ENCODE peak calls at places on chromosomes 11 and 22, in nine cellular contexts. One of them, this sample, is unnamed.

GRCh38 chr22:45450931-45451651 is 37.6 kb downstream of the RIBC2 start:
- DNase-seq in A549: no peak
- DNase-seq in CD4-positive, alpha-beta T cell: no peak
- DNase-seq in heart left ventricle: no peak
- DNase-seq in uterus: peak; percentile 78
- DNase-seq in esophagus muscularis mucosa: no peak
- DNase-seq in RWPE2: no peak
- DNase-seq in HepG2: no peak
- DNase-seq in ovary: no peak
- DNase-seq in this sample: no peak

GRCh38 chr11:106644824-106645223 is 373.5 kb downstream of the GUCY1A2 start:
- DNase-seq in A549: no peak
- DNase-seq in CD4-positive, alpha-beta T cell: no peak
- DNase-seq in heart left ventricle: no peak
- DNase-seq in uterus: no peak
- DNase-seq in esophagus muscularis mucosa: no peak
- DNase-seq in RWPE2: no peak
- DNase-seq in HepG2: no peak
- DNase-seq in ovary: no peak
- DNase-seq in this sample: no peak

GRCh38 chr11:122367809-122368231 is 251.8 kb upstream of the BLID start:
- DNase-seq in A549: peak; percentile 36
- DNase-seq in CD4-positive, alpha-beta T cell: no peak
- DNase-seq in heart left ventricle: peak; percentile 41
- DNase-seq in uterus: peak; percentile 41
- DNase-seq in esophagus muscularis mucosa: no peak
- DNase-seq in RWPE2: peak; percentile 59
- DNase-seq in HepG2: peak; percentile 76
- DNase-seq in ovary: peak; percentile 47
- DNase-seq in this sample: peak; percentile 27

GRCh38 chr11:58286249-58286648 is 18.2 kb upstream of the OR10W1 start:
- DNase-seq in A549: peak; percentile 47
- DNase-seq in CD4-positive, alpha-beta T cell: no peak
- DNase-seq in heart left ventricle: no peak
- DNase-seq in uterus: no peak
- DNase-seq in esophagus muscularis mucosa: no peak
- DNase-seq in RWPE2: no peak
- DNase-seq in HepG2: peak; percentile 54
- DNase-seq in ovary: no peak
- DNase-seq in this sample: peak; percentile 39

GRCh38 chr11:120576606-120577005 is 65.1 kb downstream of the GRIK4 start:
- DNase-seq in A549: no peak
- DNase-seq in CD4-positive, alpha-beta T cell: no peak
- DNase-seq in heart left ventricle: no peak
- DNase-seq in uterus: no peak
- DNase-seq in esophagus muscularis mucosa: no peak
- DNase-seq in RWPE2: no peak
- DNase-seq in HepG2: no peak
- DNase-seq in ovary: no peak
- DNase-seq in this sample: no peak

GRCh38 chr11:28245131-28245530 is 136.9 kb downstream of the METTL15 start:
- DNase-seq in A549: no peak
- DNase-seq in CD4-positive, alpha-beta T cell: no peak
- DNase-seq in heart left ventricle: no peak
- DNase-seq in uterus: no peak
- DNase-seq in esophagus muscularis mucosa: no peak
- DNase-seq in RWPE2: no peak
- DNase-seq in HepG2: no peak
- DNase-seq in ovary: no peak
- DNase-seq in this sample: no peak

GRCh38 chr11:46351606-46352005 is 4.3 kb downstream of the DGKZ start:
- DNase-seq in A549: no peak
- DNase-seq in CD4-positive, alpha-beta T cell: no peak
- DNase-seq in heart left ventricle: no peak
- DNase-seq in uterus: no peak
- DNase-seq in esophagus muscularis mucosa: no peak
- DNase-seq in RWPE2: no peak
- DNase-seq in HepG2: no peak
- DNase-seq in ovary: no peak
- DNase-seq in this sample: no peak

GRCh38 chr22:37021710-37022482 is 2.4 kb downstream of the MPST start:
- DNase-seq in A549: peak; percentile 55
- DNase-seq in CD4-positive, alpha-beta T cell: peak; percentile 14
- DNase-seq in heart left ventricle: no peak
- DNase-seq in uterus: no peak
- DNase-seq in esophagus muscularis mucosa: no peak
- DNase-seq in RWPE2: no peak
- DNase-seq in HepG2: no peak
- DNase-seq in ovary: no peak
- DNase-seq in this sample: peak; percentile 50

GRCh38 chr11:17230867-17231851 is 23.4 kb upstream of the PIK3C2A start:
- DNase-seq in A549: no peak
- DNase-seq in CD4-positive, alpha-beta T cell: no peak
- DNase-seq in heart left ventricle: no peak
- DNase-seq in uterus: no peak
- DNase-seq in esophagus muscularis mucosa: no peak
- DNase-seq in RWPE2: no peak
- DNase-seq in HepG2: no peak
- DNase-seq in ovary: no peak
- DNase-seq in this sample: no peak

GRCh38 chr11:69999721-70000120 is 78.4 kb upstream of the ANO1 start:
- DNase-seq in A549: no peak
- DNase-seq in CD4-positive, alpha-beta T cell: no peak
- DNase-seq in heart left ventricle: peak; percentile 34
- DNase-seq in uterus: no peak
- DNase-seq in esophagus muscularis mucosa: no peak
- DNase-seq in RWPE2: peak; percentile 7
- DNase-seq in HepG2: no peak
- DNase-seq in ovary: no peak
- DNase-seq in this sample: no peak

GRCh38 chr22:44550666-44551491 is 52.8 kb upstream of the RTL6 start:
- DNase-seq in A549: peak; percentile 16
- DNase-seq in CD4-positive, alpha-beta T cell: no peak
- DNase-seq in heart left ventricle: no peak
- DNase-seq in uterus: peak; percentile 81
- DNase-seq in esophagus muscularis mucosa: no peak
- DNase-seq in RWPE2: peak; percentile 51
- DNase-seq in HepG2: no peak
- DNase-seq in ovary: peak; percentile 88
- DNase-seq in this sample: peak; percentile 71

GRCh38 chr11:3189193-3189843 is 24.2 kb upstream of the OSBPL5 start:
- DNase-seq in A549: no peak
- DNase-seq in CD4-positive, alpha-beta T cell: no peak
- DNase-seq in heart left ventricle: no peak
- DNase-seq in uterus: no peak
- DNase-seq in esophagus muscularis mucosa: no peak
- DNase-seq in RWPE2: peak; percentile 36
- DNase-seq in HepG2: no peak
- DNase-seq in ovary: no peak
- DNase-seq in this sample: no peak

DNA sequence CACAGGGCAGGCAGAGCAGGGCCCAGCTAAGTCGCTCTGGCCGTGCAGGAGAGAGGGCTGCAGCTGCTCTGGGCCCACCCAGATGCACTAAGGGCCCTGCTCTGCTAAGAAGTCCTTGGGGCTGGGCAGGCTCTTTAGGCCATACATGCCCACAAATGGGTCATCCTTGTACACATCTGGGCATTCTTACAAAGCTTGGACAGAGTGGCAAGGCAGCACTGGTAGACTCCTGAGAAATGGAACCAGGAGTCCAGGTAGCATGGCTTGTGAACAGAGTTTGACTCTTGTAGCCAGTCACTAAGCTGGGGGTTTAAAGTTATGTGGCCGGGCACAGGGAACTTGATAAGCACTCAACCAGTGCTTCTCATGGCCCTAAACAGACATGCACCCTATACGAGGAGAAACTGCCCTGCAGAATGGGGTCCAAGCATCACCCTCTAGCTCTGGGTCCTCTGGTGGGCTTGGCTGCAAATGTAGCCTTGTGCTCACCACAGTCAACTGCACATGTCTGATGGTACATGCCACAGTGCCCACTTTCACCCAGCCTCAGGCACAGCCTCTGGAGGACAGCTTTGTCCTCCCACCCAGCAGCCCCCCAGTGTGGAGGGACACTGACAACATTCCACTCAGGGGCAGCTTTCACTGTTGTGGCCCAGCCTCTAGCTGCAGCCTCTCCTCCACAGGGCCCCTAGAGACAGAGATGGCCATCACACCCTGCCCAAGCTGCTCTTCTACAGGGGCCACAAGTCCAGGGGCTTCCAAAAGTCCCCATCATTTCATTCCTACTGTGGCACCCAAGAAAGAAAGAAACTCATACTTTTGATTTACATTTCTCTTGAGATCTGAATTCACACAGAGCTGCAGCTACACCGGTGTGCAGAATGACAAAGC is 75.2 kb downstream of the DGCR2 start:
- DNase-seq in A549: no peak
- DNase-seq in CD4-positive, alpha-beta T cell: no peak
- DNase-seq in heart left ventricle: no peak
- DNase-seq in uterus: no peak
- DNase-seq in esophagus muscularis mucosa: no peak
- DNase-seq in RWPE2: no peak
- DNase-seq in HepG2: no peak
- DNase-seq in ovary: no peak
- DNase-seq in this sample: no peak
- H3K27ac ChIP-seq in A549: no peak overlapping the region
- H3K27ac ChIP-seq in CD4-positive, alpha-beta T cell: no peak overlapping the region
- H3K27ac ChIP-seq in heart left ventricle: no peak overlapping the region
- H3K27ac ChIP-seq in uterus: no peak overlapping the region
- H3K27ac ChIP-seq in esophagus muscularis mucosa: no peak overlapping the region
- H3K27ac ChIP-seq in RWPE2: no peak overlapping the region
- H3K27ac ChIP-seq in HepG2: no peak overlapping the region
- H3K27ac ChIP-seq in ovary: no peak overlapping the region
- H3K27ac ChIP-seq in this sample: no peak overlapping the region

DNA sequence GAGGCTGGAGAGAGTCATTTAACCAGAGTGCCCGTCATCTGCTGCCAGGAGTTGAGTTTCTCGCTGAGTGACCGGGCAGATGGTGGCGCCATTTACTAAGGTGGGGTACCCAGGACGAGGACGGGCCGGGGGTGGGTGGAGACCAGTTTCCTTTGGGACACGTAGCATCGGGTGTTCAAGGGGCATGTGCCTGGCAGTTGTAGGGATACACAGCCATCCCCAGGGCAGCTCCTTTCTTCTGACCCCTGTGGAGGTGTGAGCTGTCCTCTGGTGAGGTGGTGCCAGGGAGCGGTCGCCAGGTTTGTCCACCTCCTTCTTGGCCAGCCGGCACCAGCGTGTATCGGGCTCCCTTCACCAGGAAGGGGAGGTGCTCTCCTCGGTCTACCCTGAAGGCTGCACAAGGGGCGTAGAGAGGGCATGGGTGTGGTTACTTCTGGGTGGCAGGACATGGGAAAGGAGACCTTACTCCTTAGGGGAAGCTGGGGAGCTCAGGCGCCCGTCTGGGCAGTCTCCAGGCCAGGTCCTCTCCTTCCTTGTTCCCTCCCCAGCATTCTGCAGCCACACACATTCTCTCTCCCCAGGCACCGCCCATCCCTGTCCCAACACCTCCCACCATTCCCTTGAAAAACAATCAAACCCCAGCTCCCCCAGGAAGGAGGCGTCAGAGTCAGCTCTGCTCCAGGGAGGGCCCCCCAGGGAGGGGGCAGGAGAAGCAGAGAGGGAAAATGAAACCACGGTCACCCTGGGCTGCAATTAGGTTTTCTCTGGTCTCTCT is 10.3 kb upstream of the MB start:
- DNase-seq in A549: peak; percentile 94
- DNase-seq in CD4-positive, alpha-beta T cell: peak; percentile 37
- DNase-seq in heart left ventricle: peak; percentile 83
- DNase-seq in uterus: peak; percentile 89
- DNase-seq in esophagus muscularis mucosa: peak; percentile 97
- DNase-seq in RWPE2: peak; percentile 78
- DNase-seq in HepG2: peak; percentile 64
- DNase-seq in ovary: peak; percentile 85
- DNase-seq in this sample: peak; percentile 91
- H3K27ac ChIP-seq in A549: peak overlapping the region; percentile 99
- H3K27ac ChIP-seq in CD4-positive, alpha-beta T cell: no peak overlapping the region
- H3K27ac ChIP-seq in heart left ventricle: peak overlapping the region; percentile 85
- H3K27ac ChIP-seq in uterus: peak overlapping the region; percentile 91
- H3K27ac ChIP-seq in esophagus muscularis mucosa: peak overlapping the region; percentile 83
- H3K27ac ChIP-seq in RWPE2: peak overlapping the region; percentile 99
- H3K27ac ChIP-seq in HepG2: no peak overlapping the region
- H3K27ac ChIP-seq in ovary: peak overlapping the region; percentile 76
- H3K27ac ChIP-seq in this sample: peak overlapping the region; percentile 50

DNA sequence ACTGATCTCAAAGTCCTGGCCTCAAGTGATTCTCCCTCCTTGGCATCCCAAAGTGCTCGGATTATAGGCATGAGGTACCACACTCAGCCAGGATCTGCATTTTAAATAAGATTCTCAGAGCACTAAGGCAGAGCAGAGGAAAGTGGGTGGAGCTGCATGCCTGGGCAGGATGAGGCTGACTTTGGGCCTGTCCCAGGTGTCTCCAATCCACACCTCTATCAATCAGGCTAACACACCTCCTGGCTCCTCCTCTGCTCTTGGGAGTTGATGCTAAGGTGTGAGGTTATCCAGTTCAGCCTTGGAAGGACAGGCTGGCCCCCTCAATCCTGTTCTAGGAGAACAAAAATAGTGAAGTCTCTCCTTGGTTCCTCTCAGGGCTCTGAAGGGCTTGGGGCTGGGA is 30.2 kb upstream of the P2RY2 start:
- DNase-seq in A549: no peak
- DNase-seq in CD4-positive, alpha-beta T cell: no peak
- DNase-seq in heart left ventricle: no peak
- DNase-seq in uterus: no peak
- DNase-seq in esophagus muscularis mucosa: no peak
- DNase-seq in RWPE2: no peak
- DNase-seq in HepG2: no peak
- DNase-seq in ovary: no peak
- DNase-seq in this sample: no peak
- H3K27ac ChIP-seq in A549: peak overlapping the region; percentile 41
- H3K27ac ChIP-seq in CD4-positive, alpha-beta T cell: no peak overlapping the region
- H3K27ac ChIP-seq in heart left ventricle: no peak overlapping the region
- H3K27ac ChIP-seq in uterus: no peak overlapping the region
- H3K27ac ChIP-seq in esophagus muscularis mucosa: no peak overlapping the region
- H3K27ac ChIP-seq in RWPE2: peak overlapping the region; percentile 98
- H3K27ac ChIP-seq in HepG2: no peak overlapping the region
- H3K27ac ChIP-seq in ovary: no peak overlapping the region
- H3K27ac ChIP-seq in this sample: no peak overlapping the region

DNA sequence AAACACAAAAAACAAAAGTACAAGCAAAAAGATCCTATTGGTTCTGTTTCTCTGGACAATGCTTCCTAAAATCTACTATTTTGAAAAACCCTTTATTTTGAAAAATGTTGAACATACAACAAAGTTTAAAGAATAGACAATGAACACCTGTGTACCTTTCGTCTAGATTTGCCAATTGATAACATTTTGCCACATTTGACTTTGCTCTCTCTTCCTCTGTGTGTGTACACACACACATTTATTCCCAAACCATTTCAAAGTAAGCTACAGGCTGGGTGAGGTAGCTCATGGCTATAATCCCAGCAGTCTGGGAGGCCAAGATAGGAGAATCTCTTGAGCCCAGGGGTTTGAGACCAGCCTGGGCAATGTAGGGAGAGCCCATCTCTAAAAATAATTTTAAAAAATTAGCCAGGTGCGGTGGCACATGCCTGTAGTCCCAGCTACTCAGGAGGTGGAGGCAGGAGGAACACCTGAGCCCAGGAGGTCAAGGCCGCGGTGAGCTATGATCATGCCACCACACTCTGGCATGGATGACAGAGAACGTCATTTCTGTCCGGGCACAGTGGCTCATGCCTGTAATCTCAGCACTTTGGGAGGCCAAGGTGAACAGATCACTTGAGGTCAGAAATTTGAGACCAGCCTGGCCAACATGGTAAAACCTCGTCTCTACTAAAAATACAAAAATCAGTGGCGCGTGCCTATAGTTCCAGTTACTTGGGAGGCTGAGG is 5.3 kb upstream of the PSMC3 start:
- DNase-seq in A549: no peak
- DNase-seq in CD4-positive, alpha-beta T cell: no peak
- DNase-seq in heart left ventricle: no peak
- DNase-seq in uterus: no peak
- DNase-seq in esophagus muscularis mucosa: no peak
- DNase-seq in RWPE2: no peak
- DNase-seq in HepG2: peak; percentile 52
- DNase-seq in ovary: no peak
- DNase-seq in this sample: no peak
- H3K27ac ChIP-seq in A549: no peak overlapping the region
- H3K27ac ChIP-seq in CD4-positive, alpha-beta T cell: no peak overlapping the region
- H3K27ac ChIP-seq in heart left ventricle: no peak overlapping the region
- H3K27ac ChIP-seq in uterus: no peak overlapping the region
- H3K27ac ChIP-seq in esophagus muscularis mucosa: no peak overlapping the region
- H3K27ac ChIP-seq in RWPE2: no peak overlapping the region
- H3K27ac ChIP-seq in HepG2: peak overlapping the region; percentile 63
- H3K27ac ChIP-seq in ovary: no peak overlapping the region
- H3K27ac ChIP-seq in this sample: no peak overlapping the region